ENCODE peak calls at places on chromosomes 5 and 9, in five cellular contexts. K is HepG2, P is H1, B is A549, G is K562. R is an unnamed sample.
A peak's percentile ranks its signal among the peaks of the same experiment; 100 is the strongest.

GRCh38 chr5:168611163-168611562 is 32.0 kb upstream of the PANK3 start:
- DNase-seq in G (no peak), B (no peak), K (no peak), P (no peak), R (peak; percentile 21)

GRCh38 chr5:175383350-175383749 is 60.6 kb downstream of the DRD1 start:
- DNase-seq in K (no peak), B (peak; percentile 52), G (no peak), P (no peak), R (no peak)

GRCh38 chr9:98357921-98358535 is 102.6 kb upstream of the TBC1D2 start:
- DNase-seq in P (no peak), B (peak; percentile 20), G (no peak), K (no peak), R (peak; percentile 77)

GRCh38 chr9:6759114-6759977 is 1.6 kb downstream of the KDM4C start:
- DNase-seq in G (peak; percentile 34), P (no peak), K (peak; percentile 32), B (peak; percentile 42), R (peak; percentile 82)

GRCh38 chr9:12818431-12819000 is 43.7 kb downstream of the LURAP1L start:
- DNase-seq in G (no peak), K (no peak), P (no peak), B (peak; percentile 76), R (peak; percentile 34)

GRCh38 chr9:136671646-136672430 is 9.1 kb downstream of the EGFL7 start:
- DNase-seq in G (peak; percentile 72), P (no peak), B (no peak), K (no peak), R (no peak)

GRCh38 chr9:123660691-123661090 is 269.2 kb downstream of the DENND1A start:
- DNase-seq in P (no peak), K (no peak), G (no peak), B (no peak), R (no peak)

GRCh38 chr9:134493471-134494272 is 147.9 kb upstream of the COL5A1 start:
- DNase-seq in B (no peak), P (no peak), G (no peak), K (no peak), R (no peak)

GRCh38 chr9:86687788-86688187 is 259.5 kb downstream of the GAS1 start:
- DNase-seq in G (no peak), K (no peak), B (no peak), P (no peak), R (no peak)

GRCh38 chr5:34598177-34598794 is 57.8 kb upstream of the RAI14 start:
- DNase-seq in K (no peak), P (no peak), G (no peak), B (peak; percentile 85), R (peak; percentile 96)

GRCh38 chr9:28853487-28853886 is 1280.2 kb upstream of the C9orf72 start:
- DNase-seq in G (no peak), K (no peak), P (no peak), B (peak; percentile 18), R (no peak)

GRCh38 chr5:68932830-68933434 is 160.9 kb upstream of the SLC30A5 start:
- DNase-seq in G (peak; percentile 50), B (peak; percentile 38), P (no peak), K (no peak), R (no peak)

GRCh38 chr9:19231126-19232035 is 888 bp downstream of the DENND4C start:
- DNase-seq in K (no peak), P (no peak), G (peak; percentile 33), B (peak; percentile 20), R (peak; percentile 17)

GRCh38 chr9:121945849-121946248 is 147.3 kb downstream of the TTLL11 start:
- DNase-seq in G (no peak), B (no peak), K (no peak), P (no peak), R (peak; percentile 47)

GRCh38 chr5:112217847-112218579 is 201.1 kb downstream of the EPB41L4A start:
- DNase-seq in P (no peak), B (no peak), K (no peak), G (peak; percentile 34), R (no peak)

GRCh38 chr9:133708123-133708769 is 29.9 kb downstream of the SARDH start:
- DNase-seq in P (no peak), G (no peak), K (no peak), B (no peak), R (no peak)

GRCh38 chr9:98108540-98109031 is 10.4 kb downstream of the TRIM14 start:
- DNase-seq in K (no peak), G (no peak), B (no peak), P (no peak), R (no peak)

GRCh38 chr5:78632467-78632866 is 16.1 kb downstream of the LHFPL2 start:
- DNase-seq in P (no peak), K (no peak), B (no peak), G (no peak), R (no peak)

GRCh38 chr5:72109625-72110024 is 2.4 kb downstream of the MAP1B start:
- DNase-seq in G (peak; percentile 29), P (no peak), K (no peak), B (peak; percentile 68), R (no peak)

GRCh38 chr9:36433386-36433785 is 33.3 kb upstream of the RNF38 start:
- DNase-seq in K (no peak), P (no peak), B (no peak), G (no peak), R (no peak)

GRCh38 chr5:117982691-117983090 is 1005.7 kb downstream of the DTWD2 start:
- DNase-seq in G (no peak), P (no peak), K (no peak), B (no peak), R (no peak)

GRCh38 chr9:132994410-132995120 is 16.1 kb downstream of the GFI1B start:
- DNase-seq in B (peak; percentile 29), P (no peak), K (no peak), G (peak; percentile 95), R (peak; percentile 57)

GRCh38 chr5:96199713-96200183 is 233.3 kb downstream of the PCSK1 start:
- DNase-seq in P (no peak), B (peak; percentile 53), K (peak; percentile 93), G (no peak), R (no peak)

GRCh38 chr5:126403871-126404270 is 19.3 kb upstream of the GRAMD2B start:
- DNase-seq in K (no peak), P (no peak), G (no peak), B (no peak), R (peak; percentile 37)

GRCh38 chr5:115624994-115625393 is 842 bp downstream of the TMED7 start:
- DNase-seq in G (peak; percentile 16), B (no peak), P (no peak), K (peak; percentile 6), R (no peak)

GRCh38 chr5:174622067-174622466 is 102.3 kb upstream of the MSX2 start:
- DNase-seq in P (no peak), B (no peak), K (no peak), G (no peak), R (no peak)

GRCh38 chr5:170681013-170681433 is 102.5 kb upstream of the GABRP start:
- DNase-seq in P (no peak), B (peak; percentile 6), K (no peak), G (peak; percentile 26), R (peak; percentile 28)

GRCh38 chr5:154166901-154167791 is 23.4 kb upstream of the GALNT10 start:
- DNase-seq in G (no peak), B (no peak), P (no peak), K (no peak), R (no peak)

GRCh38 chr5:154172785-154173184 is 17.7 kb upstream of the GALNT10 start:
- DNase-seq in G (no peak), K (no peak), P (no peak), B (no peak), R (no peak)

GRCh38 chr5:154165886-154166285 is 24.6 kb upstream of the GALNT10 start:
- DNase-seq in K (no peak), G (no peak), P (no peak), B (no peak), R (no peak)

GRCh38 chr5:154164182-154164581 is 26.4 kb upstream of the GALNT10 start:
- DNase-seq in K (no peak), P (no peak), G (no peak), B (no peak), R (no peak)

GRCh38 chr5:154168395-154168794 is 22.1 kb upstream of the GALNT10 start:
- DNase-seq in K (no peak), G (no peak), B (no peak), P (no peak), R (no peak)
- TF ChIP-seq MAFK in K (no peak), G (no peak), B (no peak), P (no peak), R (no peak)

GRCh38 chr5:10595678-10596309 is 31.9 kb downstream of the ANKRD33B start:
- DNase-seq in K (peak; percentile 24), B (peak; percentile 79), P (no peak), G (peak; percentile 74), R (peak; percentile 92)
- TF ChIP-seq MAFK in K (no peak), B (peak; percentile 32), P (no peak), G (peak; percentile 59), R (peak; percentile 51)

GRCh38 chr9:33813712-33814641 is 3.0 kb upstream of the UBE2R2 start:
- DNase-seq in P (no peak), B (peak; percentile 60), G (peak; percentile 29), K (peak; percentile 50), R (peak; percentile 90)

GRCh38 chr9:33817327-33818166 is 587 bp downstream of the UBE2R2 start:
- DNase-seq in B (peak; percentile 85), P (peak; percentile 25), G (peak; percentile 64), K (peak; percentile 64), R (peak; percentile 70)

GRCh38 chr9:33815781-33816180 is 1.2 kb upstream of the UBE2R2 start:
- DNase-seq in G (no peak), B (no peak), K (no peak), P (no peak), R (no peak)

GRCh38 chr9:33816327-33817252 is at the start of gene UBE2R2:
- DNase-seq in K (peak; percentile 81), G (peak; percentile 96), B (peak; percentile 95), P (peak; percentile 60), R (peak; percentile 86)

DNA sequence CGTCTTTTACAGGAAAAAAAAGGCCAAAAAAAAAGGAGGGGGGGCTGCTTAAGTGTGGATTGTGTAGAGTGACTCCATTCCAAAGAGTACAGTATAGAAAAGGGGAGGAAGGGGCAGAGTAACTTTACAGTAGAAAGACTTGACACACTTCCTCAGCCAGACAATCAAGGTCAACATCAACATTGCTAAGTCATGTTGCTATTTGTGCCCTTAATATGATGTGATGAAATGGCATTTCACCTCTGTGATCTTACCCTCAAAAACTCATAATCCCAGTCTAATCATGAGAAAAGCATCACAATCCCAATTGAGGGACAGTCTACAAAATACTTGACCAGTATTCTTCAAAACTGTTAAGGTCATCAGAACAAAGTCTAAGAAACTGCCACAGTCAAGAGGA is 2.1 kb upstream of the UBE2R2 start:
- DNase-seq in G (no peak), P (no peak), B (peak; percentile 58), K (no peak), R (no peak)
- TF ChIP-seq MAFK in G (no peak), P (no peak), B (peak; percentile 67), K (no peak), R (no peak)

DNA sequence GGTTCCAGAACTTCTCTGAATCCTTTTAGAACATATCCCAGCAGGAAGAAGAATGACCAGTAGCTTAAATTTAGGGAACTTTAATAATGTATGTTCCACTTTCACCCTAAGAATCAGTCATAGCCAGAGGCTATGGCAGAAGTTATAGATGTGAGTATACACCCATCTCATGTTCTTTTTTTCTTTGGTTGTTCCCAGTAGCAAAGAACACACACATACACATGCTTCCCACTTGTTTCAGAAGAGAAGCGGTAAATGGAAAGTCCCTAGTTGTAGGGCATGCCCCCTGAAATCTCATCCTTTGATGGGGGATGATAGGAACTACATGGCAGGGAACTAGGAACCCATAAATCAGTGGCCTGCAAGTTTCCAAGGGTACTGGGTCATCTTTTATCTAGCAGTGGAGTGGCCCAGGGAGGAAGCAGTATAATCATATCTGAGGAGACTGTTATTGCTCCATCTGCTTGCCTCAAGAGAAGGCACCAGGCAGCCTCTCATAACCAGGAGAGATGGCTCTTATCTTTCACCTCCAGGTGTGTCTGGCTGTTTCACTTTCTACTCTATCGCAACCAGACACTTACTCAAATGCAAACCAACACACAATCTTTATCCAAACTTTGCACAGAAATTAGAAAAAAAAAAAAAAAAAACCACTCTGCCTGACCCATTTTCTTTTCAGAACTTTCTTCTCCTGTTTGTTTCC is 109.5 kb downstream of the SNCAIP start:
- DNase-seq in G (peak; percentile 54), K (no peak), P (no peak), B (no peak), R (no peak)
- TF ChIP-seq MAFK in G (no peak), K (no peak), P (no peak), B (no peak), R (no peak)

R was measured in IMR-90.